ENCODE peak calls at places on chromosomes 12 and 14, in four cellular contexts. O, Z, S and E are unnamed samples.

GRCh38 chr12:98385636-98386035 is 129.8 kb upstream of the TMPO start:
- DNase-seq in O (no peak), Z (no peak), S (no peak), E (no peak)

GRCh38 chr14:98070521-98070920 is 1201.5 kb downstream of the BCL11B start:
- DNase-seq in S (no peak), O (no peak), Z (no peak), E (no peak)

GRCh38 chr12:45547822-45548221 is 181.7 kb upstream of the ARID2 start:
- DNase-seq in S (no peak), O (no peak), Z (peak), E (no peak)

GRCh38 chr12:92898755-92899154 is 30.3 kb downstream of the EEA1 start:
- DNase-seq in O (no peak), S (no peak), Z (peak), E (no peak)

GRCh38 chr14:102605026-102605425 is 12.6 kb downstream of the RCOR1 start:
- DNase-seq in Z (no peak), O (no peak), S (no peak), E (no peak)

GRCh38 chr14:89011727-89012271 is 187.3 kb downstream of the TTC8 start:
- DNase-seq in O (no peak), Z (no peak), S (no peak), E (no peak)

GRCh38 chr12:122668268-122668667 is 34.9 kb downstream of the HCAR2 start:
- DNase-seq in O (no peak), Z (no peak), S (no peak), E (no peak)

GRCh38 chr14:62081956-62082355 is 319.7 kb downstream of the SNAPC1 start:
- DNase-seq in Z (no peak), O (no peak), S (no peak), E (no peak)

GRCh38 chr14:27242874-27243273 is 645.0 kb upstream of the NOVA1 start:
- DNase-seq in O (no peak), Z (no peak), S (no peak), E (peak)

GRCh38 chr14:27243360-27243759 is 645.5 kb upstream of the NOVA1 start:
- DNase-seq in S (no peak), Z (no peak), O (no peak), E (no peak)
- TF ChIP-seq BHLHE40 in S (no peak), Z (no peak), O (no peak), E (no peak)

GRCh38 chr12:107774349-107775029 is at the start of gene ASCL4:
- DNase-seq in O (no peak), S (no peak), Z (no peak), E (peak)
- TF ChIP-seq BHLHE40 in O (no peak), S (no peak), Z (no peak), E (no peak)

DNA sequence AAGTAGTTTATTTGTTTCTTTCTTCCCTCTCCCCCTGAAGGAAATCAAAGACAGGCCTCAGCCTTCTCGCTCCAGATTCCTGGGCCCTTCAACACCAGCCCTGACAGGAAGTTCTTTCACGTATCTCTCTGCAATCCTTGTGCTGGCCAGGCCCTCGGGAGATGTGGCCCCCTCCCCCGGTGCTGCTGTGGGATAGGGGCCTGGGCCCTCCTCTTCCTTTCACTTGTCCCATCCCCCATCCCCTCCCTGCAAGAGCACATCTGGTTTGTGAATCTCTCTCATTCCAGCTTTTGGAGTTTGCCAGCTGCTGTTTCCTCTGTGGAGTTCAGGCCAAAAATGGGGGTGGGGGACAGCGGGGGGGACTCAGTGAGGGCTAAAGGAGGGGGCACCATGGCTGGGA is 7.2 kb downstream of the LRP1 start:
- DNase-seq in Z (peak), O (no peak), S (no peak), E (no peak)
- TF ChIP-seq BHLHE40 in Z (no peak), O (no peak), S (no peak), E (no peak)

GRCh38 chr12:69440016-69440415 is 30.2 kb upstream of the FRS2 start:
- DNase-seq in O (no peak), Z (no peak), S (no peak), E (no peak)

GRCh38 chr12:69440886-69441285 is 29.3 kb upstream of the FRS2 start:
- DNase-seq in O (no peak), S (no peak), Z (no peak), E (no peak)

GRCh38 chr12:69443916-69444315 is 26.3 kb upstream of the FRS2 start:
- DNase-seq in S (no peak), O (no peak), Z (no peak), E (no peak)

GRCh38 chr12:69438539-69438938 is 31.6 kb upstream of the FRS2 start:
- DNase-seq in Z (no peak), O (no peak), S (no peak), E (no peak)

DNA sequence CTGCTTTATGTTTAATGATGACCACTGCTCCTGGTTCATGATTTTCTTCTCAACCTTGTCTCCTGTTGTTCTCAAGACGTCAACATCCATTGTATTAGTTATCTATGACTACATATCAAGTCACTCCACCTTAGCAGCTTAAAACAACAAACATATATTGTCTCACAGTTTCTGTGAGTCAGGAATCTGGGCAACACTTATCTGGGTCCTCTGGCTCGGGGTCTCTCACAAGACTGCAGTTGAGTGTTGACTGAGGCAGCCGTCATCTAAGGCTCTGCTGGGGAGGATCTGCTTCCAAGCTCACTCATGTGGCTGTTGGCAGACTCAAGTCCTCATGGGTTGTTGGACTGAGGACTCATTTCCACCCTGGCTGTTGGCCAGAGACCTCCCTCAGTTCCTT is 27.3 kb upstream of the FRS2 start:
- DNase-seq in O (no peak), S (no peak), Z (peak), E (no peak)
- TF ChIP-seq BHLHE40 in O (no peak), S (no peak), Z (no peak), E (no peak)

GRCh38 chr14:95725685-95726336 is 11.9 kb upstream of the TCL1A start:
- DNase-seq in S (no peak), Z (no peak), O (no peak), E (no peak)

GRCh38 chr14:95727084-95727700 is 13.3 kb upstream of the TCL1A start:
- DNase-seq in O (no peak), S (no peak), Z (no peak), E (no peak)

DNA sequence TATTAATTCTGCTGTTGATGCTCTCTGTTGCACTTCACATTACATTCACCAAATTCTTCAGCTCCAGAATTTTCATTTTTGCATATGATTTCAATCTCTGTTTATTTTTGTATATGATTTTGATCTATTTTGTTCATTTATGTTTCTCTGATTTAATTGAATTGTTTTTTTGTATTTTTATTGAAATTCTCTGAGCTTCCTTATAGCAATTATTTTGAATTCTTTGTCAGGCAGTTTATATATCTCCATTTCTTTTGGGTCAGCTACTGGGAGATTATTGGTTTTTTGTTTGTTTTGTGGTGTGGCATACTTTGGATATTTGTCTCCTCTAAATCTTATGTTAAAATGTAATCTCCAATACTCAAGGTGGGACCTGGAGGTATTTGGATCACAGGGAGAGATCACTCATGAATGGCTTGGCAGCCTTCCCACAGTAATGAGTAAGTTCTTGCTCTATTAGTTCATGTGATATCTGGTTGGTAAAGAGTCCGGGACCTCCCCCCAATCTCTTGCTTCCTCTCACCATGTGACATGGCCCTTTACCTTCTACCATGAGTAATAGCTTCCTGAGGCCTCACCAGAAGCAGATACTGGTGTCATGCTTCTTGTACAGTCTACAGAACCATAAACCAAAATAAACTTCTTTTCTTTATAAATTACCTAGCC is 8.7 kb upstream of the TCL1A start:
- DNase-seq in O (no peak), S (no peak), Z (no peak), E (no peak)
- TF ChIP-seq BHLHE40 in O (no peak), S (no peak), Z (no peak), E (no peak)